ENCODE peak calls at places on chromosomes 13 and 19, in six cellular contexts. T, P, U, S, K and Z are unnamed samples.

GRCh38 chr13:20301391-20302071 is 69.4 kb upstream of the GJB6 start:
- DNase-seq in T (no peak), P (no peak), U (no peak), S (peak), K (peak), Z (no peak)

GRCh38 chr19:4722671-4723464 is 774 bp downstream of the DPP9 start:
- DNase-seq in T (no peak), P (no peak), U (peak), S (no peak), K (no peak), Z (peak)

GRCh38 chr19:5364674-5365073 is 24.1 kb upstream of the PTPRS start:
- DNase-seq in T (no peak), P (peak), U (no peak), S (no peak), K (no peak), Z (no peak)

GRCh38 chr13:36919833-36920611 is at the start of gene SMAD9:
- DNase-seq in T (no peak), P (peak), U (peak), S (peak), K (peak), Z (peak)

GRCh38 chr19:8088752-8089663 is 36.4 kb downstream of the CCL25 start:
- DNase-seq in T (no peak), P (peak), U (no peak), S (no peak), K (no peak), Z (no peak)

GRCh38 chr13:91017031-91017668 is 330.3 kb upstream of the MIR17HG start:
- DNase-seq in T (peak), P (peak), U (no peak), S (no peak), K (peak), Z (peak)

GRCh38 chr13:49877629-49878218 is 58.4 kb downstream of the SPRYD7 start:
- DNase-seq in T (no peak), P (no peak), U (no peak), S (no peak), K (no peak), Z (peak)

GRCh38 chr19:35742121-35742724 is at the start of gene IGFLR1:
- DNase-seq in T (no peak), P (no peak), U (no peak), S (no peak), K (no peak), Z (no peak)

GRCh38 chr19:2149980-2150793 is 1.2 kb downstream of the AP3D1 start:
- DNase-seq in T (no peak), P (no peak), U (no peak), S (no peak), K (no peak), Z (no peak)

GRCh38 chr13:75329723-75330122 is 152.2 kb downstream of the TBC1D4 start:
- DNase-seq in T (no peak), P (no peak), U (no peak), S (no peak), K (no peak), Z (no peak)

GRCh38 chr13:33743438-33744368 is 74.2 kb upstream of the RFC3 start:
- DNase-seq in T (no peak), P (no peak), U (no peak), S (no peak), K (no peak), Z (no peak)

GRCh38 chr19:38032151-38032550 is 125.1 kb downstream of the SIPA1L3 start:
- DNase-seq in T (no peak), P (no peak), U (no peak), S (no peak), K (no peak), Z (peak)

GRCh38 chr13:20988909-20989735 is 72.3 kb downstream of the LATS2 start:
- DNase-seq in T (no peak), P (no peak), U (no peak), S (no peak), K (no peak), Z (no peak)

GRCh38 chr19:55801416-55801815 is 30.4 kb downstream of the NLRP11 start:
- DNase-seq in T (no peak), P (no peak), U (no peak), S (no peak), K (no peak), Z (no peak)

GRCh38 chr19:47107201-47107952 is 6.2 kb downstream of the ZC3H4 start:
- DNase-seq in T (no peak), P (no peak), U (no peak), S (no peak), K (no peak), Z (peak)

GRCh38 chr19:45154064-45154827 is 6.5 kb downstream of the NKPD1 start:
- DNase-seq in T (no peak), P (no peak), U (no peak), S (no peak), K (peak), Z (peak)

GRCh38 chr13:30581582-30581981 is 36.1 kb upstream of the USPL1 start:
- DNase-seq in T (no peak), P (no peak), U (no peak), S (no peak), K (no peak), Z (no peak)

GRCh38 chr19:16849168-16849567 is 20.0 kb downstream of the SIN3B start:
- DNase-seq in T (no peak), P (no peak), U (no peak), S (no peak), K (no peak), Z (no peak)

GRCh38 chr19:20276011-20276738 is 109.2 kb downstream of the ZNF486 start:
- DNase-seq in T (no peak), P (no peak), U (no peak), S (no peak), K (no peak), Z (no peak)

GRCh38 chr19:10305139-10305806 is 4.3 kb downstream of the ZGLP1 start:
- DNase-seq in T (no peak), P (no peak), U (no peak), S (no peak), K (peak), Z (no peak)

GRCh38 chr13:37615271-37615670 is 16.7 kb upstream of the POSTN start:
- DNase-seq in T (no peak), P (no peak), U (no peak), S (no peak), K (no peak), Z (no peak)

GRCh38 chr13:99085139-99085845 is 107.4 kb upstream of the DOCK9 start:
- DNase-seq in T (no peak), P (no peak), U (no peak), S (peak), K (no peak), Z (no peak)

GRCh38 chr19:12364391-12365093 is 941 bp downstream of the ZNF442 start:
- DNase-seq in T (peak), P (peak), U (peak), S (peak), K (no peak), Z (no peak)

GRCh38 chr19:33325920-33326319 is 23.6 kb upstream of the CEBPA start:
- DNase-seq in T (no peak), P (no peak), U (peak), S (peak), K (peak), Z (peak)

GRCh38 chr13:74298912-74299311 is 164.7 kb upstream of the KLF12 start:
- DNase-seq in T (no peak), P (no peak), U (no peak), S (no peak), K (no peak), Z (no peak)

GRCh38 chr19:55369651-55370304 is 485 bp downstream of the IL11 start:
- DNase-seq in T (no peak), P (peak), U (no peak), S (no peak), K (no peak), Z (peak)

GRCh38 chr13:111460548-111461444 is 140.4 kb downstream of the TEX29 start:
- DNase-seq in T (no peak), P (peak), U (no peak), S (peak), K (peak), Z (peak)

GRCh38 chr13:42039457-42039945 is 8.9 kb upstream of the DGKH start:
- DNase-seq in T (no peak), P (no peak), U (no peak), S (peak), K (no peak), Z (no peak)

GRCh38 chr13:76965759-76966421 is 17.6 kb downstream of the ACOD1 start:
- DNase-seq in T (no peak), P (no peak), U (peak), S (peak), K (peak), Z (peak)

GRCh38 chr19:33212773-33213172 is 12.9 kb downstream of the SLC7A10 start:
- DNase-seq in T (no peak), P (no peak), U (no peak), S (no peak), K (no peak), Z (no peak)

GRCh38 chr13:80037505-80037888 is 303.4 kb downstream of the SPRY2 start:
- DNase-seq in T (no peak), P (no peak), U (no peak), S (no peak), K (no peak), Z (peak)

GRCh38 chr13:25375727-25376358 is 4.1 kb downstream of the ATP8A2 start:
- DNase-seq in T (no peak), P (peak), U (no peak), S (peak), K (no peak), Z (peak)

GRCh38 chr13:75489502-75490263 is 7.7 kb upstream of the TBC1D4 start:
- DNase-seq in T (no peak), P (no peak), U (no peak), S (no peak), K (no peak), Z (peak)

GRCh38 chr19:41421973-41422372 is 5.2 kb downstream of the B3GNT8 start:
- DNase-seq in T (no peak), P (no peak), U (no peak), S (no peak), K (no peak), Z (no peak)